ENCODE peak calls at places on chromosomes 5 and 9, in six cellular contexts. One of them, this sample, is unnamed.

GRCh38 chr5:39167141-39167972 is 52.0 kb downstream of the FYB1 start:
- DNase-seq in pancreas: no peak
- DNase-seq in kidney: no peak
- DNase-seq in psoas muscle: no peak
- DNase-seq in Calu3: no peak
- DNase-seq in cardiac fibroblast: no peak
- DNase-seq in this sample: no peak

GRCh38 chr5:179266291-179267070 is 78.8 kb downstream of the ADAMTS2 start:
- DNase-seq in pancreas: no peak
- DNase-seq in kidney: no peak
- DNase-seq in psoas muscle: no peak
- DNase-seq in Calu3: no peak
- DNase-seq in cardiac fibroblast: no peak
- DNase-seq in this sample: no peak

GRCh38 chr9:127198587-127198986 is 66.0 kb upstream of the GARNL3 start:
- DNase-seq in pancreas: no peak
- DNase-seq in kidney: peak; percentile 47
- DNase-seq in psoas muscle: peak; percentile 43
- DNase-seq in Calu3: no peak
- DNase-seq in cardiac fibroblast: no peak
- DNase-seq in this sample: no peak

GRCh38 chr5:59955241-59955640 is 61.7 kb upstream of the PDE4D start:
- DNase-seq in pancreas: no peak
- DNase-seq in kidney: no peak
- DNase-seq in psoas muscle: no peak
- DNase-seq in Calu3: no peak
- DNase-seq in cardiac fibroblast: no peak
- DNase-seq in this sample: no peak

GRCh38 chr9:34568133-34568532 is 21.4 kb downstream of the CNTFR start:
- DNase-seq in pancreas: no peak
- DNase-seq in kidney: peak; percentile 43
- DNase-seq in psoas muscle: no peak
- DNase-seq in Calu3: no peak
- DNase-seq in cardiac fibroblast: no peak
- DNase-seq in this sample: no peak

GRCh38 chr9:33778700-33779351 is 16.5 kb upstream of the PRSS3 start:
- DNase-seq in pancreas: peak; percentile 54
- DNase-seq in kidney: no peak
- DNase-seq in psoas muscle: no peak
- DNase-seq in Calu3: peak; percentile 61
- DNase-seq in cardiac fibroblast: peak; percentile 76
- DNase-seq in this sample: no peak

GRCh38 chr5:139831624-139832023 is 36.0 kb downstream of the PSD2 start:
- DNase-seq in pancreas: no peak
- DNase-seq in kidney: no peak
- DNase-seq in psoas muscle: no peak
- DNase-seq in Calu3: no peak
- DNase-seq in cardiac fibroblast: no peak
- DNase-seq in this sample: no peak

GRCh38 chr9:136901516-136902258 is 15.4 kb downstream of the TRAF2 start:
- DNase-seq in pancreas: no peak
- DNase-seq in kidney: no peak
- DNase-seq in psoas muscle: peak; percentile 67
- DNase-seq in Calu3: peak; percentile 85
- DNase-seq in cardiac fibroblast: no peak
- DNase-seq in this sample: no peak

GRCh38 chr9:137457406-137458193 is 1.5 kb downstream of the NSMF start:
- DNase-seq in pancreas: peak; percentile 81
- DNase-seq in kidney: peak; percentile 77
- DNase-seq in psoas muscle: peak; percentile 50
- DNase-seq in Calu3: no peak
- DNase-seq in cardiac fibroblast: no peak
- DNase-seq in this sample: no peak

GRCh38 chr9:132800038-132800648 is 77.9 kb downstream of the AK8 start:
- DNase-seq in pancreas: peak; percentile 80
- DNase-seq in kidney: peak; percentile 87
- DNase-seq in psoas muscle: peak; percentile 83
- DNase-seq in Calu3: peak; percentile 57
- DNase-seq in cardiac fibroblast: peak; percentile 86
- DNase-seq in this sample: no peak

GRCh38 chr9:134211811-134212460 is 47.6 kb upstream of the RNU6ATAC start:
- DNase-seq in pancreas: no peak
- DNase-seq in kidney: peak; percentile 55
- DNase-seq in psoas muscle: peak; percentile 41
- DNase-seq in Calu3: no peak
- DNase-seq in cardiac fibroblast: no peak
- DNase-seq in this sample: peak; percentile 56

GRCh38 chr5:8865686-8866374 is 680.0 kb downstream of the SEMA5A start:
- DNase-seq in pancreas: no peak
- DNase-seq in kidney: no peak
- DNase-seq in psoas muscle: no peak
- DNase-seq in Calu3: no peak
- DNase-seq in cardiac fibroblast: no peak
- DNase-seq in this sample: no peak

GRCh38 chr5:143456952-143457547 is 53.6 kb upstream of the NR3C1 start:
- DNase-seq in pancreas: no peak
- DNase-seq in kidney: no peak
- DNase-seq in psoas muscle: no peak
- DNase-seq in Calu3: no peak
- DNase-seq in cardiac fibroblast: peak; percentile 66
- DNase-seq in this sample: no peak

GRCh38 chr5:33072296-33072695 is 361.2 kb downstream of the NPR3 start:
- DNase-seq in pancreas: no peak
- DNase-seq in kidney: no peak
- DNase-seq in psoas muscle: no peak
- DNase-seq in Calu3: no peak
- DNase-seq in cardiac fibroblast: no peak
- DNase-seq in this sample: no peak

GRCh38 chr9:18149457-18150011 is 324.4 kb upstream of the ADAMTSL1 start:
- DNase-seq in pancreas: no peak
- DNase-seq in kidney: no peak
- DNase-seq in psoas muscle: no peak
- DNase-seq in Calu3: no peak
- DNase-seq in cardiac fibroblast: peak; percentile 19
- DNase-seq in this sample: no peak

DNA sequence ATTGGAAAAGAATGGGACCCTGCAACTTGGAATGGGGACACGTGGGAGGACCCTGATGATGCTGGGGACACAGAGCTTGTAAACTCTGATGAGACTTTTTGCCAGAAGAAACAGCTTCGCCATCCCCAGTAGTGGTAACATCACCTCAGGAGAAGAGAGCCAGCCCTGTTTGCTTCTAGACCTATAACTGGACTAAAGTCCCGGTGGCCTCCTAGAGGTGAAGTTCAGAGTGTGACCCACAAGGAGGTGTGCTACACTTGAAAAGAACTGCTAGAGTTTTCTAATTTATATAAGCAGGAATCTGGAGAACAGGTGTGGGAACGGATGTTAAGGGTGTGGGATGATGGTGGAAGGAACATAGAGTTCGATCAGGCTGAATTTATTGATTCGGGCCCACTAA is 19.8 kb downstream of the NSA2 start:
- DNase-seq in pancreas: no peak
- DNase-seq in kidney: no peak
- DNase-seq in psoas muscle: no peak
- DNase-seq in Calu3: no peak
- DNase-seq in cardiac fibroblast: no peak
- DNase-seq in this sample: no peak
- TF ChIP-seq CTCF in pancreas: no peak
- TF ChIP-seq CTCF in kidney: no peak
- TF ChIP-seq CTCF in psoas muscle: no peak
- TF ChIP-seq CTCF in Calu3: no peak
- TF ChIP-seq CTCF in cardiac fibroblast: no peak
- TF ChIP-seq CTCF in this sample: no peak

GRCh38 chr9:131754846-131755245 is 15.0 kb upstream of the RAPGEF1 start:
- DNase-seq in pancreas: no peak
- DNase-seq in kidney: peak; percentile 29
- DNase-seq in psoas muscle: no peak
- DNase-seq in Calu3: no peak
- DNase-seq in cardiac fibroblast: no peak
- DNase-seq in this sample: no peak

GRCh38 chr9:131757549-131757948 is 17.7 kb upstream of the RAPGEF1 start:
- DNase-seq in pancreas: no peak
- DNase-seq in kidney: no peak
- DNase-seq in psoas muscle: no peak
- DNase-seq in Calu3: no peak
- DNase-seq in cardiac fibroblast: no peak
- DNase-seq in this sample: no peak

GRCh38 chr9:131762356-131762932 is 22.6 kb upstream of the RAPGEF1 start:
- DNase-seq in pancreas: peak; percentile 80
- DNase-seq in kidney: peak; percentile 88
- DNase-seq in psoas muscle: peak; percentile 87
- DNase-seq in Calu3: peak; percentile 80
- DNase-seq in cardiac fibroblast: peak; percentile 66
- DNase-seq in this sample: no peak

GRCh38 chr9:131755541-131756198 is 15.8 kb upstream of the RAPGEF1 start:
- DNase-seq in pancreas: peak; percentile 86
- DNase-seq in kidney: peak; percentile 88
- DNase-seq in psoas muscle: peak; percentile 89
- DNase-seq in Calu3: peak; percentile 82
- DNase-seq in cardiac fibroblast: peak; percentile 79
- DNase-seq in this sample: no peak

DNA sequence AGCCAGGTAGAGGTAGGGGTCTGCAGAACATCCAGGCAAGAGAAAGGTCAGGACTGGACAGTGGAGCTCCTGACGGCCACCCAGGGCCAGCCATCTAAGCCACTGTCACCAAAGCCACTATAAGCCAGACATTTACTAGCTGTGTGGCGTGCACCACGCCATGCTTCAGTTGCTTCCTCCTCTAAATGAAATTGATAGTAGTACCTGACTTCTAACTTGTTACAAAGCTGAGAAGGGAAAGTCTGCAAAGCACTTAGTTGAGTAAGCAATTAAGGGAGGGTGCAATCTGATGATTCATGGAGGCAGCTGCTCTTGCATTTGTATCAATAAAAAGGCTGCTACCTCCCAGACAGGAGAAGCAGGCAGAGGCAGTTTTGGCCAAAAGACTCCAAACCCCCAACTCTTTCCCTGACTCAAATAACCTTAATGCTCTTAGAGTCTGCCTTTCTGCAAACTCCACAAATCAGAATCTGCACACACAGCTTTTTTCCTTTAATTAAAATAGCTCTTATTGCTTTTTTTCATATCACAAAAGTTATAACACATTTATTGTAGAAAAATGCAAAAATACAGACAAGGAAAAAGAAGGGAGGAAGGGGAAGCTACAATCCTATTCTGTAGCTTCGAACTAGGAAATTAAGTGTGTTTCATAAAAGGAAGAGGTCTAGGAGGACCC is 19.2 kb upstream of the RAPGEF1 start:
- DNase-seq in pancreas: no peak
- DNase-seq in kidney: peak; percentile 6
- DNase-seq in psoas muscle: no peak
- DNase-seq in Calu3: no peak
- DNase-seq in cardiac fibroblast: no peak
- DNase-seq in this sample: peak; percentile 19
- TF ChIP-seq CTCF in pancreas: no peak
- TF ChIP-seq CTCF in kidney: no peak
- TF ChIP-seq CTCF in psoas muscle: no peak
- TF ChIP-seq CTCF in Calu3: no peak
- TF ChIP-seq CTCF in cardiac fibroblast: no peak
- TF ChIP-seq CTCF in this sample: no peak

DNA sequence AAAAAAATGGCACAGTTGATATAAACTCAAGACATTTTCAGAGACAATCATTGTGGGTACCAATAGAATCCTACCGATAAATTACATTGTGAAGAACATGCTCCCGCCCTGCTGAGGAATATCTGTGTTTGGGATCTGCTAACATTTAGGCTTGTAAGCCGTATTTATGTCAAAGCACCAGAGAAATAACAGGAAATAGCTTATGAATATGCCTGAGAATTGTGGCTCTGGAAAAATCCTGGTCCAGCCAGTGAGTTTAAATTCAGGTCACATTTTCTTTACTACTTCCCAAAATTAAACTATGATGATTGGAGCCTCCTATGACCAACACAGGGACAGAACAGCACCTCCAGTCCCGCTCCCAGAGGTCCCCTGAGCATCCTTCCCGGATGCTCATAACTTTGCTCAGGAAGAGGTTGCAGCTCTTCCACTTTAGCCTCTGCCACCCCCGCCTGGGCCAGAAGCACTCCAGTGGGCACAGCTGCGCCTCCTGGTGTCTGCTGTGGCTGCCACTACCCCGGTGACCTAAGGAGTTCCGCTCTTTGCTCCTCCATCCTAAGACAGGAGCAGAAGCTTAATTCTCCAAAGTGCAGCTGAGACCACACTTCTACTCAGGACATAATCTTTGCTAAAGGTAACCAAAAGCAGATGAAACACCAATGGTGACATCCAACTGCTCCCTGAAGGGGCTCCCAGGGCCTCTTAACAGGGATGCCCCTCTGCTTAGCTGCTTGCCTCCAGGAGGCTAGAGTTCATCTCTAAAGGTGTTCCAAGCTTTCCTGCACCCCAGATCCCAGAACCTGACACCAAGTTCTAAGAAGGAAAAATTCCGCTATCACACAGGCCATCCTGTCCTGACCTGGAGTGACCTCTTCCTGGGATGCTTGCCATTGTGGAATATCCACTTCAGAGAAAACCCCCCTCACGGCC is 58.8 kb downstream of the SLC1A1 start:
- DNase-seq in pancreas: no peak
- DNase-seq in kidney: no peak
- DNase-seq in psoas muscle: peak; percentile 50
- DNase-seq in Calu3: peak; percentile 21
- DNase-seq in cardiac fibroblast: peak; percentile 6
- DNase-seq in this sample: no peak
- TF ChIP-seq CTCF in pancreas: no peak
- TF ChIP-seq CTCF in kidney: no peak
- TF ChIP-seq CTCF in psoas muscle: no peak
- TF ChIP-seq CTCF in Calu3: no peak
- TF ChIP-seq CTCF in cardiac fibroblast: peak; percentile 52
- TF ChIP-seq CTCF in this sample: peak; percentile 39

GRCh38 chr5:145446412-145446811 is 388.7 kb downstream of the PRELID2 start:
- DNase-seq in pancreas: no peak
- DNase-seq in kidney: no peak
- DNase-seq in psoas muscle: no peak
- DNase-seq in Calu3: no peak
- DNase-seq in cardiac fibroblast: no peak
- DNase-seq in this sample: no peak

GRCh38 chr5:145450286-145450969 is 384.7 kb downstream of the PRELID2 start:
- DNase-seq in pancreas: no peak
- DNase-seq in kidney: no peak
- DNase-seq in psoas muscle: no peak
- DNase-seq in Calu3: no peak
- DNase-seq in cardiac fibroblast: no peak
- DNase-seq in this sample: no peak

GRCh38 chr5:145445027-145445426 is 390.1 kb downstream of the PRELID2 start:
- DNase-seq in pancreas: no peak
- DNase-seq in kidney: no peak
- DNase-seq in psoas muscle: no peak
- DNase-seq in Calu3: no peak
- DNase-seq in cardiac fibroblast: no peak
- DNase-seq in this sample: no peak

DNA sequence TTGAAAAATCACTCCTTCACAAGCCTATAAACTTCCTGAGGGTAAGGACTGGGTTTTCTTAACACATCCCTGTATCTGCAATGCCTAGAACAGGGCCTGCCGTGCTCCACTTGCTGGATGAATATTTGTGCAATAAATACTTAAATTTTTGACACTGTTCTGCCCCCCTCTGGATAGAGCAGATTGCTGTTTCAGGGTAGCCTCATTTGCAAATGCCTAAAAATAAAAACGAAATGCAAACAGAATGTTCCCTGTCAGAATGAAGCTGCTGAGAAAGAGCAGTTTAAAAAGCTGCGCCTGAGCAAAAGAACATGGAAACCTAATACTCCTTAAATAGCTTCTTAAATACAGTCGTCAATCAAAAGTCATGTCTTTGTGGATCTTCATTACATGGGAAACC is 385.3 kb downstream of the PRELID2 start:
- DNase-seq in pancreas: no peak
- DNase-seq in kidney: no peak
- DNase-seq in psoas muscle: no peak
- DNase-seq in Calu3: no peak
- DNase-seq in cardiac fibroblast: no peak
- DNase-seq in this sample: no peak
- TF ChIP-seq CTCF in pancreas: no peak
- TF ChIP-seq CTCF in kidney: no peak
- TF ChIP-seq CTCF in psoas muscle: no peak
- TF ChIP-seq CTCF in Calu3: no peak
- TF ChIP-seq CTCF in cardiac fibroblast: no peak
- TF ChIP-seq CTCF in this sample: peak; percentile 30